ENCODE peak calls at places on chromosomes 11 and 22, in ten cellular contexts. N is HL-60; E is fibroblast of pulmonary artery; J is GM10248; B is cardiac fibroblast; H is NCI-H345; X is Peyer's patch; C is A549; V is kidney; A is activated T-helper 1 cell treated with anti-CD3 and anti-CD28 coated beads, Interleukin-12 subunit alpha, Interleukin-12 subunit beta, Interleukin-2, Interleukin-4 antibody, amounts not matched to agents 30 ng/mL and 10 ng/mL and 1 ng/mL, durations not matched to agents 14 hours and 24 hours and 36 hours. G is an unnamed sample.

GRCh38 chr22:19775496-19776325 is 15.1 kb downstream of the TBX1 start:
- DNase-seq in B (no peak), N (no peak), V (peak), J (no peak), E (no peak), C (no peak), A (no peak), H (no peak), X (no peak), G (peak)

GRCh38 chr22:39364646-39365405 is 15.0 kb downstream of the SYNGR1 start:
- DNase-seq in V (no peak), J (no peak), A (no peak), H (no peak), X (no peak), E (no peak), B (no peak), C (no peak), N (no peak), G (no peak)

GRCh38 chr11:61860054-61860903 is 31.1 kb downstream of the FADS3 start:
- DNase-seq in C (no peak), V (no peak), J (no peak), N (no peak), H (no peak), B (peak), E (peak), A (no peak), X (peak), G (no peak)

GRCh38 chr22:24482586-24482985 is 12.5 kb upstream of the UPB1 start:
- DNase-seq in B (peak), H (no peak), E (peak), N (peak), C (no peak), A (no peak), J (no peak), X (no peak), V (no peak), G (no peak)

GRCh38 chr11:66728760-66729385 is at the start of gene SPTBN2:
- DNase-seq in V (no peak), X (no peak), C (no peak), B (no peak), A (no peak), H (no peak), N (no peak), J (no peak), E (no peak), G (peak)

GRCh38 chr11:133918606-133919260 is 38.0 kb downstream of the IGSF9B start:
- DNase-seq in A (no peak), B (no peak), H (no peak), C (no peak), E (no peak), V (peak), X (no peak), N (no peak), J (no peak), G (no peak)

GRCh38 chr22:38397189-38398097 is 57.6 kb downstream of the KCNJ4 start:
- DNase-seq in N (no peak), E (peak), C (no peak), B (peak), H (peak), A (no peak), X (peak), V (peak), J (no peak), G (peak)

GRCh38 chr11:12629601-12630313 is 44.5 kb upstream of the TEAD1 start:
- DNase-seq in H (no peak), A (no peak), J (no peak), E (peak), X (no peak), N (no peak), B (peak), C (no peak), V (no peak), G (no peak)

GRCh38 chr22:39496131-39496838 is 5.8 kb upstream of the MIEF1 start:
- DNase-seq in H (peak), V (peak), C (peak), X (peak), N (peak), J (peak), E (peak), A (peak), B (peak), G (peak)

GRCh38 chr11:88103337-88104206 is 71.7 kb downstream of the RAB38 start:
- DNase-seq in H (no peak), X (no peak), C (peak), B (peak), N (peak), V (no peak), A (peak), J (peak), E (peak), G (peak)

GRCh38 chr11:105144887-105145286 is 5.3 kb upstream of the CARD18 start:
- DNase-seq in A (no peak), E (peak), J (no peak), C (no peak), N (no peak), H (no peak), B (peak), X (no peak), V (no peak), G (no peak)

GRCh38 chr11:73348838-73349237 is 27.4 kb upstream of the RELT start:
- DNase-seq in E (no peak), B (no peak), C (no peak), V (no peak), N (no peak), X (no peak), H (no peak), A (no peak), J (no peak), G (no peak)

GRCh38 chr11:3824714-3825472 is 15.9 kb downstream of the RHOG start:
- DNase-seq in E (peak), N (no peak), C (peak), X (peak), B (peak), J (peak), H (peak), A (peak), V (no peak), G (peak)

GRCh38 chr11:23405350-23405937 is 545.2 kb upstream of the CCDC179 start:
- DNase-seq in C (no peak), A (no peak), J (no peak), B (no peak), E (no peak), H (no peak), V (peak), N (no peak), X (no peak), G (no peak)

GRCh38 chr22:45884201-45885067 is 92.5 kb downstream of the WNT7B start:
- DNase-seq in V (peak), A (no peak), H (no peak), J (no peak), B (no peak), C (no peak), E (no peak), N (no peak), X (peak), G (peak)

GRCh38 chr11:132353255-132353654 is 982.8 kb downstream of the NTM start:
- DNase-seq in C (no peak), E (no peak), A (no peak), B (no peak), N (no peak), X (no peak), J (no peak), V (no peak), H (no peak), G (no peak)

GRCh38 chr22:28896611-28897010 is 13.2 kb downstream of the ZNRF3 start:
- DNase-seq in X (no peak), B (no peak), C (no peak), H (no peak), J (no peak), E (no peak), V (no peak), N (peak), A (no peak), G (no peak)

GRCh38 chr11:69684651-69685050 is 9.5 kb upstream of the LTO1 start:
- DNase-seq in H (no peak), C (no peak), J (no peak), V (no peak), N (no peak), E (no peak), A (no peak), B (no peak), X (no peak), G (no peak)

GRCh38 chr11:75700940-75701339 is 16.7 kb upstream of the MOGAT2 start:
- DNase-seq in X (no peak), N (no peak), H (no peak), B (no peak), C (no peak), V (no peak), E (no peak), J (no peak), A (no peak), G (no peak)

GRCh38 chr22:24023204-24023789 is 12.2 kb downstream of the CABIN1 start:
- DNase-seq in A (no peak), N (no peak), E (no peak), J (no peak), X (no peak), B (no peak), H (no peak), C (no peak), V (no peak), G (no peak)